ENCODE peak calls at places on chromosomes 12 and 14, in six cellular contexts. W is naive thymus-derived CD4-positive, alpha-beta T cell; K is putamen; M is NCI-H2081; B is tibial artery; I is brain microvascular endothelial cell. T is an unnamed sample.

GRCh38 chr14:20440882-20441281 is 4.9 kb upstream of the KLHL33 start:
- DNase-seq in W (peak; percentile 52), K (no peak), M (no peak), B (no peak), I (peak; percentile 6), T (no peak)

GRCh38 chr12:101823891-101824290 is 6.9 kb downstream of the GNPTAB start:
- DNase-seq in W (peak; percentile 76), K (peak; percentile 77), M (no peak), B (no peak), I (peak; percentile 7), T (peak; percentile 70)

GRCh38 chr12:39905152-39905551 is 200.7 kb downstream of the SLC2A13 start:
- DNase-seq in W (no peak), K (peak; percentile 41), M (no peak), B (peak; percentile 65), I (no peak), T (no peak)

GRCh38 chr14:91371011-91371989 is 46.3 kb downstream of the CCDC88C start:
- DNase-seq in W (no peak), K (no peak), M (no peak), B (no peak), I (no peak), T (no peak)

GRCh38 chr12:6961278-6961694 is 9.2 kb downstream of the PHB2 start:
- DNase-seq in W (peak; percentile 69), K (peak; percentile 70), M (peak; percentile 34), B (peak; percentile 84), I (no peak), T (peak; percentile 77)

GRCh38 chr14:60090864-60091519 is 731 bp upstream of the PCNX4 start:
- DNase-seq in W (peak; percentile 36), K (peak; percentile 64), M (peak; percentile 37), B (peak; percentile 75), I (peak; percentile 49), T (peak; percentile 20)

GRCh38 chr12:124305136-124305535 is 10.2 kb downstream of the RFLNA start:
- DNase-seq in W (no peak), K (no peak), M (no peak), B (no peak), I (no peak), T (no peak)

GRCh38 chr12:43696154-43696553 is 62.4 kb downstream of the PUS7L start:
- DNase-seq in W (no peak), K (no peak), M (no peak), B (no peak), I (no peak), T (no peak)

GRCh38 chr12:52515927-52516831 is 4.0 kb downstream of the KRT5 start:
- DNase-seq in W (no peak), K (peak; percentile 28), M (no peak), B (no peak), I (no peak), T (no peak)

GRCh38 chr14:32109676-32110075 is 32.6 kb downstream of the ARHGAP5 start:
- DNase-seq in W (no peak), K (no peak), M (no peak), B (no peak), I (peak; percentile 76), T (no peak)

GRCh38 chr14:85336257-85336656 is 193.7 kb upstream of the FLRT2 start:
- DNase-seq in W (no peak), K (no peak), M (no peak), B (no peak), I (no peak), T (no peak)

GRCh38 chr14:76961631-76962302 is 66.7 kb downstream of the IRF2BPL start:
- DNase-seq in W (peak; percentile 80), K (peak; percentile 76), M (peak; percentile 33), B (peak; percentile 90), I (peak; percentile 99), T (peak; percentile 99)

GRCh38 chr12:130713581-130713991 is 2.5 kb downstream of the RIMBP2 start:
- DNase-seq in W (no peak), K (no peak), M (no peak), B (no peak), I (no peak), T (no peak)

GRCh38 chr14:35985504-35986218 is 159.5 kb downstream of the BRMS1L start:
- DNase-seq in W (no peak), K (peak; percentile 92), M (no peak), B (no peak), I (no peak), T (no peak)

GRCh38 chr12:19872745-19873144 is 433.5 kb downstream of the AEBP2 start:
- DNase-seq in W (no peak), K (no peak), M (no peak), B (no peak), I (no peak), T (no peak)

GRCh38 chr14:61290686-61291085 is 9.5 kb upstream of the TMEM30B start:
- DNase-seq in W (no peak), K (no peak), M (no peak), B (no peak), I (no peak), T (no peak)

GRCh38 chr14:101899263-101899662 is 65.1 kb upstream of the DYNC1H1 start:
- DNase-seq in W (no peak), K (no peak), M (no peak), B (no peak), I (no peak), T (no peak)

GRCh38 chr12:117853600-117853999 is 115.2 kb downstream of the KSR2 start:
- DNase-seq in W (no peak), K (no peak), M (no peak), B (no peak), I (no peak), T (no peak)

GRCh38 chr12:53552346-53553327 is 45.4 kb upstream of the NPFF start:
- DNase-seq in W (no peak), K (no peak), M (no peak), B (no peak), I (no peak), T (no peak)

GRCh38 chr12:27703720-27704452 is 6.7 kb upstream of the MRPS35 start:
- DNase-seq in W (peak; percentile 56), K (peak; percentile 52), M (peak; percentile 63), B (no peak), I (peak; percentile 88), T (peak; percentile 33)

GRCh38 chr12:10213168-10214130 is 772 bp downstream of the GABARAPL1 start:
- DNase-seq in W (peak; percentile 62), K (peak; percentile 80), M (peak; percentile 49), B (peak; percentile 94), I (peak; percentile 86), T (peak; percentile 51)

GRCh38 chr14:23621204-23621931 is 14.8 kb upstream of the DHRS2 start:
- DNase-seq in W (no peak), K (no peak), M (no peak), B (no peak), I (no peak), T (no peak)

GRCh38 chr14:96304956-96305355 is 48.9 kb downstream of the BDKRB1 start:
- DNase-seq in W (no peak), K (no peak), M (no peak), B (no peak), I (no peak), T (no peak)

GRCh38 chr14:21106506-21107359 is 5.9 kb downstream of the TMEM253 start:
- DNase-seq in W (peak; percentile 76), K (peak; percentile 79), M (peak; percentile 77), B (peak; percentile 85), I (peak; percentile 74), T (peak; percentile 55)

GRCh38 chr14:52918486-52918885 is 32.4 kb downstream of the FERMT2 start:
- DNase-seq in W (peak; percentile 62), K (peak; percentile 22), M (no peak), B (no peak), I (peak; percentile 66), T (peak; percentile 60)

GRCh38 chr12:28711411-28711810 is 437.7 kb upstream of the FAR2 start:
- DNase-seq in W (no peak), K (no peak), M (no peak), B (no peak), I (no peak), T (no peak)

GRCh38 chr12:131855521-131856142 is 27.4 kb downstream of the MMP17 start:
- DNase-seq in W (no peak), K (no peak), M (no peak), B (no peak), I (no peak), T (no peak)

GRCh38 chr12:19048943-19049342 is 80.6 kb upstream of the PLEKHA5 start:
- DNase-seq in W (no peak), K (no peak), M (no peak), B (no peak), I (peak; percentile 19), T (no peak)

GRCh38 chr12:96197503-96198272 is 3.5 kb downstream of the ELK3 start:
- DNase-seq in W (no peak), K (no peak), M (no peak), B (no peak), I (peak; percentile 90), T (no peak)

GRCh38 chr12:64402181-64402580 is 2.0 kb upstream of the XPOT start:
- DNase-seq in W (no peak), K (no peak), M (no peak), B (no peak), I (no peak), T (no peak)

GRCh38 chr12:26761775-26762174 is 71.2 kb downstream of the ITPR2 start:
- DNase-seq in W (no peak), K (no peak), M (no peak), B (no peak), I (no peak), T (no peak)

GRCh38 chr14:105475269-105475915 is 771 bp downstream of the CRIP2 start:
- DNase-seq in W (no peak), K (no peak), M (peak; percentile 59), B (peak; percentile 88), I (no peak), T (no peak)

GRCh38 chr12:16880864-16881285 is 274.9 kb upstream of the LMO3 start:
- DNase-seq in W (no peak), K (peak; percentile 37), M (peak; percentile 88), B (no peak), I (no peak), T (no peak)

GRCh38 chr14:79363291-79363690 is 848.0 kb downstream of the DIO2 start:
- DNase-seq in W (no peak), K (no peak), M (no peak), B (no peak), I (no peak), T (no peak)

GRCh38 chr14:63475761-63476160 is 67.4 kb downstream of the PPP2R5E start:
- DNase-seq in W (no peak), K (no peak), M (no peak), B (no peak), I (no peak), T (no peak)

GRCh38 chr12:1890810-1891209 is 27.6 kb downstream of the CACNA2D4 start:
- DNase-seq in W (no peak), K (no peak), M (no peak), B (no peak), I (no peak), T (no peak)

GRCh38 chr14:56949828-56950227 is 139.5 kb upstream of the OTX2 start:
- DNase-seq in W (no peak), K (no peak), M (no peak), B (no peak), I (no peak), T (no peak)